ENCODE peak calls at places on chromosomes 2 and 18, in six cellular contexts. One of them, this sample, is unnamed.

GRCh38 chr2:227817940-227818568 is 4.4 kb downstream of the CCL20 start:
- DNase-seq in WTC11: peak; percentile 15
- DNase-seq in fibroblast of lung: peak; percentile 100
- DNase-seq in mammary epithelial cell: peak; percentile 100
- DNase-seq in fibroblast of the aortic adventitia: peak; percentile 100
- DNase-seq in tibial artery: peak; percentile 97
- DNase-seq in this sample: peak; percentile 98

GRCh38 chr2:27320958-27321543 is 1.8 kb downstream of the MPV17 start:
- DNase-seq in mammary epithelial cell: peak; percentile 98
- DNase-seq in WTC11: peak; percentile 37
- DNase-seq in fibroblast of the aortic adventitia: peak; percentile 98
- DNase-seq in fibroblast of lung: peak; percentile 98
- DNase-seq in tibial artery: no peak
- DNase-seq in this sample: no peak

GRCh38 chr2:2812117-2812516 is 481.0 kb upstream of the MYT1L start:
- DNase-seq in fibroblast of lung: no peak
- DNase-seq in mammary epithelial cell: no peak
- DNase-seq in tibial artery: peak; percentile 3
- DNase-seq in WTC11: no peak
- DNase-seq in fibroblast of the aortic adventitia: no peak
- DNase-seq in this sample: no peak

GRCh38 chr18:48902023-48902855 is 48.5 kb downstream of the SMAD7 start:
- DNase-seq in mammary epithelial cell: peak; percentile 73
- DNase-seq in WTC11: no peak
- DNase-seq in fibroblast of the aortic adventitia: peak; percentile 95
- DNase-seq in tibial artery: peak; percentile 98
- DNase-seq in fibroblast of lung: peak; percentile 97
- DNase-seq in this sample: peak; percentile 99

GRCh38 chr2:69683170-69683971 is 39.8 kb upstream of the AAK1 start:
- DNase-seq in fibroblast of the aortic adventitia: peak; percentile 82
- DNase-seq in mammary epithelial cell: peak; percentile 52
- DNase-seq in WTC11: no peak
- DNase-seq in fibroblast of lung: peak; percentile 93
- DNase-seq in tibial artery: no peak
- DNase-seq in this sample: no peak

GRCh38 chr18:26956894-26957293 is 91.4 kb upstream of the AQP4 start:
- DNase-seq in tibial artery: no peak
- DNase-seq in mammary epithelial cell: no peak
- DNase-seq in fibroblast of lung: no peak
- DNase-seq in fibroblast of the aortic adventitia: no peak
- DNase-seq in WTC11: peak; percentile 58
- DNase-seq in this sample: no peak

GRCh38 chr2:85680707-85681353 is 12.8 kb upstream of the SFTPB start:
- DNase-seq in WTC11: no peak
- DNase-seq in tibial artery: peak; percentile 54
- DNase-seq in fibroblast of the aortic adventitia: no peak
- DNase-seq in mammary epithelial cell: peak; percentile 42
- DNase-seq in fibroblast of lung: no peak
- DNase-seq in this sample: peak; percentile 36

GRCh38 chr2:219041252-219041651 is at the start of gene CFAP65:
- DNase-seq in tibial artery: peak; percentile 39
- DNase-seq in WTC11: peak; percentile 69
- DNase-seq in fibroblast of lung: peak; percentile 49
- DNase-seq in mammary epithelial cell: peak; percentile 46
- DNase-seq in fibroblast of the aortic adventitia: peak; percentile 50
- DNase-seq in this sample: no peak

GRCh38 chr18:61597321-61597720 is 264.1 kb downstream of the CDH20 start:
- DNase-seq in mammary epithelial cell: no peak
- DNase-seq in fibroblast of the aortic adventitia: no peak
- DNase-seq in WTC11: no peak
- DNase-seq in tibial artery: no peak
- DNase-seq in fibroblast of lung: no peak
- DNase-seq in this sample: no peak

GRCh38 chr2:47223980-47224379 is 68.9 kb upstream of the STPG4 start:
- DNase-seq in tibial artery: no peak
- DNase-seq in WTC11: no peak
- DNase-seq in fibroblast of lung: peak; percentile 72
- DNase-seq in fibroblast of the aortic adventitia: peak; percentile 24
- DNase-seq in mammary epithelial cell: no peak
- DNase-seq in this sample: no peak

GRCh38 chr18:8948471-8949149 is 153.9 kb upstream of the NDUFV2 start:
- DNase-seq in tibial artery: no peak
- DNase-seq in WTC11: no peak
- DNase-seq in mammary epithelial cell: peak; percentile 88
- DNase-seq in fibroblast of lung: peak; percentile 97
- DNase-seq in fibroblast of the aortic adventitia: peak; percentile 89
- DNase-seq in this sample: no peak

GRCh38 chr2:9264301-9264700 is 57.7 kb downstream of the ASAP2 start:
- DNase-seq in tibial artery: no peak
- DNase-seq in fibroblast of lung: peak; percentile 64
- DNase-seq in WTC11: no peak
- DNase-seq in fibroblast of the aortic adventitia: no peak
- DNase-seq in mammary epithelial cell: no peak
- DNase-seq in this sample: no peak

GRCh38 chr2:88857951-88858406 is 166.5 kb downstream of the RPIA start:
- DNase-seq in mammary epithelial cell: peak; percentile 2
- DNase-seq in tibial artery: no peak
- DNase-seq in fibroblast of lung: peak; percentile 25
- DNase-seq in fibroblast of the aortic adventitia: peak; percentile 26
- DNase-seq in WTC11: peak; percentile 19
- DNase-seq in this sample: no peak

GRCh38 chr2:223442874-223443273 is 159.3 kb downstream of the SCG2 start:
- DNase-seq in tibial artery: no peak
- DNase-seq in fibroblast of the aortic adventitia: peak; percentile 41
- DNase-seq in fibroblast of lung: peak; percentile 77
- DNase-seq in mammary epithelial cell: no peak
- DNase-seq in WTC11: no peak
- DNase-seq in this sample: no peak

GRCh38 chr18:48514786-48515185 is 24.0 kb upstream of the CTIF start:
- DNase-seq in fibroblast of lung: no peak
- DNase-seq in WTC11: no peak
- DNase-seq in mammary epithelial cell: no peak
- DNase-seq in fibroblast of the aortic adventitia: no peak
- DNase-seq in tibial artery: no peak
- DNase-seq in this sample: no peak

GRCh38 chr2:136008205-136008865 is 22.9 kb upstream of the DARS1 start:
- DNase-seq in tibial artery: peak; percentile 72
- DNase-seq in fibroblast of the aortic adventitia: no peak
- DNase-seq in mammary epithelial cell: no peak
- DNase-seq in fibroblast of lung: no peak
- DNase-seq in WTC11: no peak
- DNase-seq in this sample: no peak

GRCh38 chr2:222241471-222241870 is 57.3 kb downstream of the PAX3 start:
- DNase-seq in fibroblast of the aortic adventitia: no peak
- DNase-seq in WTC11: no peak
- DNase-seq in mammary epithelial cell: no peak
- DNase-seq in tibial artery: no peak
- DNase-seq in fibroblast of lung: no peak
- DNase-seq in this sample: no peak

GRCh38 chr2:65015731-65016130 is 26.5 kb downstream of the SLC1A4 start:
- DNase-seq in fibroblast of the aortic adventitia: no peak
- DNase-seq in tibial artery: no peak
- DNase-seq in WTC11: no peak
- DNase-seq in fibroblast of lung: peak; percentile 73
- DNase-seq in mammary epithelial cell: no peak
- DNase-seq in this sample: no peak

GRCh38 chr2:134783912-134784311 is 54.5 kb upstream of the ACMSD start:
- DNase-seq in fibroblast of the aortic adventitia: no peak
- DNase-seq in WTC11: no peak
- DNase-seq in tibial artery: no peak
- DNase-seq in mammary epithelial cell: no peak
- DNase-seq in fibroblast of lung: no peak
- DNase-seq in this sample: no peak

GRCh38 chr2:217279571-217279970 is 419.7 kb upstream of the TNP1 start:
- DNase-seq in WTC11: no peak
- DNase-seq in mammary epithelial cell: peak; percentile 75
- DNase-seq in fibroblast of lung: peak; percentile 99
- DNase-seq in fibroblast of the aortic adventitia: peak; percentile 96
- DNase-seq in tibial artery: no peak
- DNase-seq in this sample: no peak

GRCh38 chr2:37039580-37039979 is 44.6 kb downstream of the HEATR5B start:
- DNase-seq in fibroblast of lung: no peak
- DNase-seq in tibial artery: no peak
- DNase-seq in WTC11: no peak
- DNase-seq in mammary epithelial cell: no peak
- DNase-seq in fibroblast of the aortic adventitia: no peak
- DNase-seq in this sample: no peak

GRCh38 chr2:224807153-224807964 is 91.2 kb upstream of the CCDC195 start:
- DNase-seq in WTC11: no peak
- DNase-seq in fibroblast of lung: no peak
- DNase-seq in tibial artery: no peak
- DNase-seq in fibroblast of the aortic adventitia: no peak
- DNase-seq in mammary epithelial cell: peak; percentile 73
- DNase-seq in this sample: no peak

GRCh38 chr2:16644204-16644925 is 21.3 kb downstream of the CYRIA start:
- DNase-seq in WTC11: no peak
- DNase-seq in fibroblast of the aortic adventitia: no peak
- DNase-seq in mammary epithelial cell: peak; percentile 67
- DNase-seq in fibroblast of lung: peak; percentile 76
- DNase-seq in tibial artery: no peak
- DNase-seq in this sample: no peak

GRCh38 chr2:200761168-200761715 is 50.5 kb upstream of the BZW1 start:
- DNase-seq in WTC11: no peak
- DNase-seq in fibroblast of the aortic adventitia: peak; percentile 54
- DNase-seq in tibial artery: no peak
- DNase-seq in mammary epithelial cell: no peak
- DNase-seq in fibroblast of lung: peak; percentile 73
- DNase-seq in this sample: no peak

GRCh38 chr18:12657849-12658829 is at the start of gene SPIRE1:
- DNase-seq in fibroblast of the aortic adventitia: peak; percentile 32
- DNase-seq in tibial artery: peak; percentile 90
- DNase-seq in fibroblast of lung: peak; percentile 65
- DNase-seq in mammary epithelial cell: peak; percentile 64
- DNase-seq in WTC11: peak; percentile 70
- DNase-seq in this sample: no peak

GRCh38 chr2:121596221-121597080 is 52.8 kb downstream of the CLASP1 start:
- DNase-seq in WTC11: no peak
- DNase-seq in mammary epithelial cell: peak; percentile 36
- DNase-seq in fibroblast of the aortic adventitia: peak; percentile 58
- DNase-seq in tibial artery: no peak
- DNase-seq in fibroblast of lung: peak; percentile 43
- DNase-seq in this sample: no peak

GRCh38 chr2:227191367-227191766 is 26.9 kb downstream of the COL4A3 start:
- DNase-seq in tibial artery: no peak
- DNase-seq in fibroblast of lung: peak; percentile 46
- DNase-seq in WTC11: peak; percentile 28
- DNase-seq in fibroblast of the aortic adventitia: peak; percentile 45
- DNase-seq in mammary epithelial cell: no peak
- DNase-seq in this sample: no peak

GRCh38 chr2:126399001-126399400 is 257.0 kb upstream of the GYPC start:
- DNase-seq in mammary epithelial cell: no peak
- DNase-seq in tibial artery: no peak
- DNase-seq in WTC11: no peak
- DNase-seq in fibroblast of lung: no peak
- DNase-seq in fibroblast of the aortic adventitia: no peak
- DNase-seq in this sample: no peak

GRCh38 chr2:128632491-128632780 is 313.8 kb upstream of the HS6ST1 start:
- DNase-seq in tibial artery: no peak
- DNase-seq in fibroblast of lung: no peak
- DNase-seq in WTC11: no peak
- DNase-seq in fibroblast of the aortic adventitia: no peak
- DNase-seq in mammary epithelial cell: no peak
- DNase-seq in this sample: no peak

DNA sequence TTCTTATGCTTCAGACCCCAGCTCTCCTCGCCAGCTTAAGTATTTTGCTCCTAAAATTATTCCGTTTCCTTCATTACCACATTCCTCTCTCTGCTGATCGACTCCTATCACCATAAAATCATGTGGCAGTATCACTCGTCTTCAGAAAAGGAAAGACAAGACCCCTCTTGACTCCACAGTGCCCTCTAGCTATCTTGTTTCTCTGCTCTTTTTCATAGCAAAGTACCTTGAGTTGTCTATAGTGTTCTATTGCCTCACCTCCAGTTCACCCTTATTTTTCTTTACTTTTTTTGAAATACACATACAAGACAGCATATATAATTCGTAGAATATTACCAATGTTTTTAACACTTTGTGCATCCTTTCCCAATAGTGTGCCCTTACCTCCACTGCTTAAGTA is 273.2 kb upstream of the SIX3 start:
- DNase-seq in tibial artery: no peak
- DNase-seq in fibroblast of lung: no peak
- DNase-seq in fibroblast of the aortic adventitia: no peak
- DNase-seq in mammary epithelial cell: no peak
- DNase-seq in WTC11: no peak
- DNase-seq in this sample: no peak
- TF ChIP-seq CTCF in tibial artery: no peak
- TF ChIP-seq CTCF in fibroblast of lung: no peak
- TF ChIP-seq CTCF in fibroblast of the aortic adventitia: no peak
- TF ChIP-seq CTCF in mammary epithelial cell: peak; percentile 14
- TF ChIP-seq CTCF in WTC11: no peak
- TF ChIP-seq CTCF in this sample: peak; percentile 48

GRCh38 chr2:203122317-203122998 is 107.8 kb downstream of the NBEAL1 start:
- DNase-seq in fibroblast of the aortic adventitia: peak; percentile 7
- DNase-seq in mammary epithelial cell: no peak
- DNase-seq in tibial artery: no peak
- DNase-seq in fibroblast of lung: no peak
- DNase-seq in WTC11: no peak
- DNase-seq in this sample: no peak
- TF ChIP-seq CTCF in fibroblast of the aortic adventitia: no peak
- TF ChIP-seq CTCF in mammary epithelial cell: no peak
- TF ChIP-seq CTCF in tibial artery: no peak
- TF ChIP-seq CTCF in fibroblast of lung: no peak
- TF ChIP-seq CTCF in WTC11: no peak
- TF ChIP-seq CTCF in this sample: peak; percentile 69

GRCh38 chr2:112768432-112768831 is 4.0 kb upstream of the CKAP2L start:
- DNase-seq in fibroblast of the aortic adventitia: no peak
- DNase-seq in fibroblast of lung: no peak
- DNase-seq in WTC11: no peak
- DNase-seq in mammary epithelial cell: no peak
- DNase-seq in tibial artery: no peak
- DNase-seq in this sample: no peak
- TF ChIP-seq CTCF in fibroblast of the aortic adventitia: peak; percentile 19
- TF ChIP-seq CTCF in fibroblast of lung: no peak
- TF ChIP-seq CTCF in WTC11: no peak
- TF ChIP-seq CTCF in mammary epithelial cell: peak; percentile 28
- TF ChIP-seq CTCF in tibial artery: no peak
- TF ChIP-seq CTCF in this sample: peak; percentile 46

GRCh38 chr2:240151477-240152031 is 11.1 kb upstream of the OTOS start:
- DNase-seq in fibroblast of the aortic adventitia: no peak
- DNase-seq in tibial artery: no peak
- DNase-seq in fibroblast of lung: no peak
- DNase-seq in mammary epithelial cell: no peak
- DNase-seq in WTC11: no peak
- DNase-seq in this sample: peak; percentile 55

GRCh38 chr2:240147911-240148587 is 7.6 kb upstream of the OTOS start:
- DNase-seq in fibroblast of the aortic adventitia: no peak
- DNase-seq in mammary epithelial cell: no peak
- DNase-seq in WTC11: no peak
- DNase-seq in tibial artery: no peak
- DNase-seq in fibroblast of lung: no peak
- DNase-seq in this sample: no peak

GRCh38 chr2:240153418-240153817 is 13.0 kb upstream of the OTOS start:
- DNase-seq in tibial artery: no peak
- DNase-seq in fibroblast of lung: no peak
- DNase-seq in fibroblast of the aortic adventitia: no peak
- DNase-seq in WTC11: no peak
- DNase-seq in mammary epithelial cell: no peak
- DNase-seq in this sample: peak; percentile 60

GRCh38 chr2:240147382-240147781 is 6.9 kb upstream of the OTOS start:
- DNase-seq in mammary epithelial cell: no peak
- DNase-seq in fibroblast of the aortic adventitia: no peak
- DNase-seq in fibroblast of lung: no peak
- DNase-seq in tibial artery: no peak
- DNase-seq in WTC11: no peak
- DNase-seq in this sample: no peak

GRCh38 chr2:240149943-240150784 is 9.7 kb upstream of the OTOS start:
- DNase-seq in WTC11: peak; percentile 80
- DNase-seq in fibroblast of the aortic adventitia: peak; percentile 30
- DNase-seq in fibroblast of lung: peak; percentile 12
- DNase-seq in mammary epithelial cell: no peak
- DNase-seq in tibial artery: no peak
- DNase-seq in this sample: no peak
- TF ChIP-seq CTCF in WTC11: peak; percentile 64
- TF ChIP-seq CTCF in fibroblast of the aortic adventitia: peak; percentile 89
- TF ChIP-seq CTCF in fibroblast of lung: peak; percentile 75
- TF ChIP-seq CTCF in mammary epithelial cell: peak; percentile 94
- TF ChIP-seq CTCF in tibial artery: peak; percentile 38
- TF ChIP-seq CTCF in this sample: peak; percentile 86

This sample was measured in chondrocyte.